ENCODE peak calls at places on chromosomes 16 and 17, in ten cellular contexts. H is activated naive CD8-positive, alpha-beta T cell treated with anti-CD3 and anti-CD28 coated beads for 36 hours; K is keratinocyte; Z is EH; G is globus pallidus; T is choroid plexus epithelial cell; W is breast epithelium; Q is GDM1; R is stimulated activated CD8-positive, alpha-beta memory T cell treated with anti-CD3 and anti-CD28 coated beads, Interleukin-15, amount 100 ng/mL, for 4 hours; D is A549. I is an unnamed sample.
A peak's percentile ranks its signal among the peaks of the same experiment; 100 is the strongest.

GRCh38 chr17:4234406-4234805 is 29.4 kb downstream of the ANKFY1 start:
- DNase-seq in H (no peak), K (no peak), Z (peak; percentile 47), G (no peak), T (peak; percentile 24), W (no peak), Q (no peak), R (no peak), D (no peak), I (no peak)

GRCh38 chr16:11571549-11571948 is 15.2 kb downstream of the LITAF start:
- DNase-seq in H (no peak), K (no peak), Z (no peak), G (no peak), T (no peak), W (no peak), Q (no peak), R (no peak), D (no peak), I (no peak)

GRCh38 chr16:67302076-67302475 is 22.7 kb downstream of the PLEKHG4 start:
- DNase-seq in H (no peak), K (no peak), Z (no peak), G (no peak), T (no peak), W (no peak), Q (no peak), R (no peak), D (no peak), I (no peak)

GRCh38 chr16:89920723-89921122 is 2.1 kb downstream of the MC1R start:
- DNase-seq in H (no peak), K (no peak), Z (peak; percentile 42), G (no peak), T (peak; percentile 37), W (no peak), Q (no peak), R (no peak), D (no peak), I (no peak)

GRCh38 chr17:77783991-77784820 is 174.3 kb upstream of the TNRC6C start:
- DNase-seq in H (peak; percentile 51), K (no peak), Z (no peak), G (no peak), T (no peak), W (no peak), Q (no peak), R (peak; percentile 43), D (no peak), I (no peak)

GRCh38 chr16:71311553-71312158 is 22.5 kb upstream of the CMTR2 start:
- DNase-seq in H (peak; percentile 3), K (no peak), Z (peak; percentile 23), G (peak; percentile 14), T (peak; percentile 27), W (no peak), Q (no peak), R (no peak), D (peak; percentile 13), I (peak; percentile 37)

GRCh38 chr17:79422236-79422635 is 188.6 kb downstream of the RBFOX3 start:
- DNase-seq in H (no peak), K (no peak), Z (no peak), G (no peak), T (no peak), W (no peak), Q (no peak), R (no peak), D (no peak), I (no peak)

GRCh38 chr16:11620243-11621003 is 33.7 kb upstream of the LITAF start:
- DNase-seq in H (peak; percentile 30), K (no peak), Z (no peak), G (no peak), T (no peak), W (no peak), Q (no peak), R (no peak), D (no peak), I (no peak)

GRCh38 chr17:48995332-48995870 is 1.8 kb upstream of the IGF2BP1 start:
- DNase-seq in H (no peak), K (no peak), Z (no peak), G (no peak), T (no peak), W (no peak), Q (no peak), R (no peak), D (no peak), I (no peak)

GRCh38 chr16:75250809-75251279 is 580 bp downstream of the BCAR1 start:
- DNase-seq in H (peak; percentile 28), K (no peak), Z (no peak), G (no peak), T (no peak), W (no peak), Q (no peak), R (no peak), D (peak; percentile 91), I (no peak)

GRCh38 chr17:9308069-9308468 is 267.6 kb downstream of the STX8 start:
- DNase-seq in H (no peak), K (no peak), Z (no peak), G (no peak), T (no peak), W (no peak), Q (no peak), R (no peak), D (no peak), I (no peak)

GRCh38 chr16:11561440-11561797 is 25.3 kb downstream of the LITAF start:
- DNase-seq in H (no peak), K (no peak), Z (peak; percentile 82), G (no peak), T (no peak), W (no peak), Q (no peak), R (no peak), D (no peak), I (no peak)

GRCh38 chr17:41773731-41774193 is 12.7 kb downstream of the JUP start:
- DNase-seq in H (no peak), K (no peak), Z (peak; percentile 4), G (peak; percentile 64), T (peak; percentile 57), W (no peak), Q (no peak), R (no peak), D (no peak), I (peak; percentile 42)

GRCh38 chr16:3188925-3189825 is 1.2 kb downstream of the OR1F1 start:
- DNase-seq in H (peak; percentile 72), K (no peak), Z (peak; percentile 75), G (no peak), T (peak; percentile 58), W (no peak), Q (no peak), R (no peak), D (peak; percentile 52), I (no peak)

GRCh38 chr17:72407336-72408121 is 286.7 kb downstream of the SOX9 start:
- DNase-seq in H (no peak), K (no peak), Z (peak; percentile 99), G (peak; percentile 38), T (peak; percentile 94), W (peak; percentile 84), Q (no peak), R (no peak), D (peak; percentile 99), I (peak; percentile 35)

GRCh38 chr17:82410014-82410716 is 8.0 kb upstream of the HEXD start:
- DNase-seq in H (no peak), K (no peak), Z (no peak), G (no peak), T (no peak), W (no peak), Q (no peak), R (no peak), D (no peak), I (no peak)

GRCh38 chr17:81380117-81380516 is 15.1 kb upstream of the BAHCC1 start:
- DNase-seq in H (no peak), K (no peak), Z (no peak), G (no peak), T (no peak), W (no peak), Q (no peak), R (no peak), D (no peak), I (no peak)

GRCh38 chr16:72427001-72427785 is 255.2 kb upstream of the PMFBP1 start:
- DNase-seq in H (no peak), K (no peak), Z (no peak), G (peak; percentile 84), T (no peak), W (no peak), Q (no peak), R (no peak), D (no peak), I (peak; percentile 85)

GRCh38 chr17:879546-879945 is 97.4 kb downstream of the MRM3 start:
- DNase-seq in H (peak; percentile 61), K (peak; percentile 95), Z (peak; percentile 73), G (no peak), T (peak; percentile 91), W (peak; percentile 82), Q (no peak), R (peak; percentile 7), D (peak; percentile 67), I (peak; percentile 46)

GRCh38 chr17:330993-331701 is 21.5 kb downstream of the RPH3AL start:
- DNase-seq in H (no peak), K (no peak), Z (no peak), G (peak; percentile 60), T (no peak), W (no peak), Q (no peak), R (no peak), D (no peak), I (peak; percentile 69)

GRCh38 chr16:12228607-12229499 is 252.3 kb downstream of the SNX29 start:
- DNase-seq in H (peak; percentile 21), K (no peak), Z (peak; percentile 87), G (peak; percentile 59), T (peak; percentile 76), W (peak; percentile 55), Q (peak; percentile 37), R (no peak), D (peak; percentile 57), I (peak; percentile 48)

GRCh38 chr16:86019446-86020047 is 120.6 kb downstream of the IRF8 start:
- DNase-seq in H (no peak), K (no peak), Z (no peak), G (no peak), T (no peak), W (no peak), Q (no peak), R (no peak), D (no peak), I (no peak)

GRCh38 chr16:47713225-47713595 is 252.1 kb downstream of the PHKB start:
- DNase-seq in H (no peak), K (peak; percentile 71), Z (peak; percentile 80), G (no peak), T (peak; percentile 58), W (no peak), Q (peak; percentile 53), R (no peak), D (no peak), I (no peak)

GRCh38 chr17:36629252-36629847 is 28.0 kb downstream of the MRM1 start:
- DNase-seq in H (peak; percentile 76), K (peak; percentile 33), Z (peak; percentile 70), G (peak; percentile 57), T (peak; percentile 75), W (peak; percentile 79), Q (peak; percentile 46), R (peak; percentile 38), D (peak; percentile 90), I (peak; percentile 48)

GRCh38 chr16:26688105-26688504 is 378.6 kb upstream of the C16orf82 start:
- DNase-seq in H (no peak), K (no peak), Z (no peak), G (peak; percentile 92), T (no peak), W (no peak), Q (no peak), R (no peak), D (no peak), I (peak; percentile 98)

GRCh38 chr17:10117581-10118001 is 80.8 kb downstream of the GAS7 start:
- DNase-seq in H (no peak), K (no peak), Z (no peak), G (peak; percentile 82), T (peak; percentile 53), W (no peak), Q (no peak), R (peak; percentile 20), D (no peak), I (peak; percentile 79)

GRCh38 chr16:11743308-11744074 is 834 bp upstream of the TXNDC11 start:
- DNase-seq in H (peak; percentile 6), K (no peak), Z (peak; percentile 45), G (peak; percentile 31), T (peak; percentile 91), W (no peak), Q (no peak), R (no peak), D (peak; percentile 38), I (peak; percentile 40)

GRCh38 chr17:69325518-69326301 is 1.2 kb downstream of the ABCA5 start:
- DNase-seq in H (no peak), K (no peak), Z (no peak), G (no peak), T (no peak), W (no peak), Q (no peak), R (no peak), D (no peak), I (no peak)

I was measured in pons.